ENCODE peak calls at places on chromosomes 6 and 20, in nine cellular contexts. I, Q, N, E, D, W, Y, K and U are unnamed samples.

GRCh38 chr6:43509984-43510826 is at the start of gene LRRC73:
- DNase-seq in E (peak), Q (peak), I (peak), Y (peak), K (peak), N (peak), D (peak), W (peak), U (peak)

GRCh38 chr6:96725276-96725675 is 112.0 kb downstream of the GPR63 start:
- DNase-seq in Y (no peak), Q (no peak), N (no peak), I (no peak), K (no peak), E (no peak), W (no peak), D (no peak), U (no peak)

GRCh38 chr6:2028457-2029038 is 216.9 kb downstream of the GMDS start:
- DNase-seq in N (no peak), W (no peak), E (peak), D (no peak), Y (no peak), K (no peak), I (no peak), Q (no peak), U (no peak)

GRCh38 chr20:58833921-58834320 is 16.8 kb downstream of the GNAS-AS1 start:
- DNase-seq in W (no peak), E (no peak), D (peak), I (no peak), Y (no peak), N (no peak), K (no peak), Q (no peak), U (no peak)

GRCh38 chr20:50172347-50173013 is 18.1 kb upstream of the CEBPB start:
- DNase-seq in W (peak), N (peak), Y (peak), Q (peak), K (peak), E (no peak), D (peak), I (no peak), U (no peak)

GRCh38 chr6:10338151-10338550 is 76.7 kb downstream of the TFAP2A start:
- DNase-seq in D (no peak), I (no peak), K (no peak), E (no peak), Q (no peak), W (no peak), N (no peak), Y (no peak), U (no peak)

GRCh38 chr6:961407-961930 is 268.5 kb upstream of the EXOC2 start:
- DNase-seq in D (no peak), K (no peak), W (no peak), Y (no peak), Q (no peak), N (no peak), E (no peak), I (no peak), U (no peak)

GRCh38 chr6:64064919-64065318 is 429.3 kb downstream of the PHF3 start:
- DNase-seq in W (no peak), D (no peak), N (no peak), E (no peak), Q (no peak), K (no peak), Y (no peak), I (no peak), U (no peak)

GRCh38 chr6:158287047-158287446 is 25.2 kb upstream of the TULP4 start:
- DNase-seq in N (no peak), D (peak), W (no peak), Y (no peak), I (no peak), K (no peak), E (no peak), Q (no peak), U (no peak)

GRCh38 chr20:32465092-32465900 is 107.2 kb downstream of the ASXL1 start:
- DNase-seq in I (no peak), Y (peak), D (peak), N (peak), Q (peak), E (peak), W (peak), K (no peak), U (no peak)

GRCh38 chr6:85644374-85644762 is 1.7 kb upstream of the SYNCRIP start:
- DNase-seq in N (no peak), D (no peak), I (no peak), Y (no peak), Q (no peak), E (no peak), K (no peak), W (no peak), U (no peak)

GRCh38 chr6:14966902-14967711 is 278.8 kb upstream of the JARID2 start:
- DNase-seq in W (no peak), K (no peak), D (no peak), Y (no peak), E (peak), Q (no peak), N (no peak), I (no peak), U (no peak)

GRCh38 chr6:11043961-11044711 is at the start of gene ELOVL2:
- DNase-seq in D (peak), Q (peak), N (no peak), W (no peak), Y (peak), I (no peak), K (no peak), E (peak), U (no peak)

GRCh38 chr6:141977782-141978181 is 154.9 kb upstream of the GJE1 start:
- DNase-seq in D (no peak), I (no peak), N (no peak), K (no peak), Q (no peak), Y (no peak), E (no peak), W (no peak), U (no peak)

GRCh38 chr20:21020656-21021004 is 85.5 kb downstream of the LINC00237 start:
- DNase-seq in E (no peak), D (no peak), W (no peak), N (no peak), Y (no peak), K (no peak), Q (no peak), I (no peak), U (no peak)

GRCh38 chr20:57880155-57880648 is 170.4 kb upstream of the PMEPA1 start:
- DNase-seq in Y (no peak), W (no peak), I (no peak), Q (peak), N (no peak), E (no peak), K (no peak), D (no peak), U (no peak)

GRCh38 chr20:45629496-45630100 is at the start of gene WFDC10A:
- DNase-seq in Y (peak), W (peak), N (no peak), I (no peak), D (peak), Q (no peak), K (no peak), E (peak), U (peak)

GRCh38 chr6:133892444-133893323 is 3.8 kb downstream of the TCF21 start:
- DNase-seq in K (no peak), D (peak), Q (no peak), E (no peak), W (no peak), Y (peak), I (no peak), N (no peak), U (no peak)

GRCh38 chr6:170295519-170296422 is 4.9 kb upstream of the DLL1 start:
- DNase-seq in N (peak), K (no peak), E (peak), Q (no peak), I (no peak), W (no peak), Y (peak), D (no peak), U (peak)

GRCh38 chr20:37323985-37324384 is 22.0 kb upstream of the SRC start:
- DNase-seq in I (no peak), D (peak), K (no peak), Y (no peak), E (no peak), W (no peak), Q (no peak), N (no peak), U (no peak)

GRCh38 chr20:41735949-41736348 is 117.8 kb upstream of the CHD6 start:
- DNase-seq in K (no peak), Q (no peak), I (no peak), Y (no peak), E (no peak), D (no peak), N (no peak), W (no peak), U (no peak)

GRCh38 chr20:41733151-41733550 is 115.0 kb upstream of the CHD6 start:
- DNase-seq in E (peak), I (no peak), N (no peak), Y (no peak), D (no peak), Q (no peak), W (no peak), K (no peak), U (no peak)

GRCh38 chr20:41734506-41734945 is 116.3 kb upstream of the CHD6 start:
- DNase-seq in K (no peak), N (no peak), Q (no peak), W (peak), I (no peak), Y (peak), E (peak), D (peak), U (peak)

DNA sequence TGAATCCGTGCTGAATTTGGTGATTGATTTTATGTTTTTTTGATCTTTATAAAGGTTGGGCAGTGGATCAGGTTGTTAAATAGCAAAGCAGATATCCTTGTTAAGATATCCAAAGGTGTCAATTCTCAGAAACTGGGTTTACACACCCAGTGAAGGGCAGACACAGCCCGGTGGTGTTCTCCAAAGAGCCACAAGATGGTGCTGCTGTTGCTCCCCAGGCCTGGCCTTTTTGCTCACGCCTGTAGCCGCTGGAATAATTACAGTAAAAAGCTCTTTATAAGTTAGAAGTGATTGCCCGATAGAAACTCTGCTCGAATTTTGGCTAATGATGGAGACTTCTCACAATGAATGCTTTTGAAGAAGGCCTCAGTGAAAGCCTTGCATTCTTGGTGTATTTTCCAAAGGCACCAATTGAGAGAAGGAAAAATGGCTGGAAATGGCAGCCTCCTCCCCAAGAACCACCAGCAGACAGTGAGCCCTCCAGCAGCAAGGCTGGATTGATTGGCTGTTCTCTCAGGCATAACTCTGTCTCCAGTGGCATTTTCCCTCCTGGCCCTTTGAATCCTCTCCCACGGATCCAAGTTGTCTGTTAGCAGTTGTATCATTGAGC is 120.5 kb upstream of the CHD6 start:
- DNase-seq in Y (peak), N (no peak), E (peak), D (peak), K (no peak), I (no peak), W (peak), Q (peak), U (peak)
- TF ChIP-seq CTCF in Y (peak), N (peak), E (peak), D (peak), K (peak), I (peak), W (peak), Q (peak), U (peak)

GRCh38 chr6:118748311-118749062 is 97.1 kb upstream of the CEP85L start:
- DNase-seq in K (no peak), Q (no peak), D (no peak), E (no peak), Y (no peak), N (no peak), W (no peak), I (no peak), U (no peak)

GRCh38 chr6:118746100-118746874 is 94.9 kb upstream of the CEP85L start:
- DNase-seq in K (no peak), Y (no peak), W (no peak), I (no peak), E (peak), Q (no peak), N (no peak), D (no peak), U (no peak)

GRCh38 chr6:118744261-118744941 is 93.0 kb upstream of the CEP85L start:
- DNase-seq in Q (no peak), E (no peak), N (no peak), K (no peak), W (no peak), Y (no peak), I (no peak), D (no peak), U (no peak)

GRCh38 chr6:118743744-118744143 is 92.4 kb upstream of the CEP85L start:
- DNase-seq in I (no peak), Q (no peak), W (no peak), K (no peak), Y (no peak), E (no peak), N (no peak), D (no peak), U (no peak)

DNA sequence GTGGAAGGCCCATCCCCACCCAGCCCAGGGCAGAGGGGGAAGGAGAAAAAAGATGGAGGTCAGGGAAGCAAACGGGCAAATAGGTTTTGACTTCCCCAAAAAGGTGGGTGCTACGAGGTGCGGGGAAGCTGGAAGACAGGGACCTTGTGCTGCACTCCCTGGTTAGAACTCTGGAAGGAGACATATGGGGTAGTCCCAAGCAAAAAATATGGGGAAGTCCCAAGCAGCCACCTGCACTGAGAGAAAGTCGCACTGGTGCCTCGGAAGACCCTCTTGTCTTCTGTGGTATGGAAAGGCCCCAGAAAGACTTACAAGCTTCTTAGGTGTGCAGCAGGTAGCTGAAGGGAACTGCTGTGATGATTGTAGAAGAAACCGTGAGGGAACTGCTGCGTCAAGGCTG is 93.8 kb upstream of the CEP85L start:
- DNase-seq in N (no peak), I (no peak), Q (no peak), E (no peak), K (no peak), D (no peak), Y (no peak), W (no peak), U (no peak)
- TF ChIP-seq CTCF in N (no peak), I (no peak), Q (no peak), E (no peak), K (no peak), D (no peak), Y (no peak), W (no peak), U (no peak)

GRCh38 chr6:73308712-73309533 is 45.2 kb downstream of the DPPA5 start:
- DNase-seq in D (peak), I (no peak), W (no peak), Y (peak), E (no peak), N (no peak), Q (no peak), K (no peak), U (peak)
- TF ChIP-seq CTCF in D (peak), I (no peak), W (no peak), Y (no peak), E (no peak), N (no peak), Q (no peak), K (no peak), U (no peak)

GRCh38 chr6:3405182-3405518 is 51.7 kb downstream of the SLC22A23 start:
- DNase-seq in I (no peak), W (no peak), N (no peak), D (no peak), E (no peak), Y (no peak), K (no peak), Q (no peak), U (no peak)

GRCh38 chr6:3406362-3406809 is 50.5 kb downstream of the SLC22A23 start:
- DNase-seq in K (no peak), I (no peak), E (no peak), Q (no peak), N (no peak), D (peak), Y (no peak), W (no peak), U (no peak)

GRCh38 chr6:3402310-3403243 is 54.3 kb downstream of the SLC22A23 start:
- DNase-seq in D (peak), N (no peak), K (no peak), Q (no peak), Y (no peak), W (peak), E (no peak), I (no peak), U (peak)

GRCh38 chr6:3405679-3406078 is 51.2 kb downstream of the SLC22A23 start:
- DNase-seq in Y (no peak), Q (no peak), D (peak), W (no peak), E (no peak), N (no peak), I (no peak), K (no peak), U (peak)

GRCh38 chr6:3403244-3404154 is 53.4 kb downstream of the SLC22A23 start:
- DNase-seq in K (no peak), Q (no peak), N (peak), D (peak), E (no peak), W (peak), Y (peak), I (no peak), U (peak)
- TF ChIP-seq CTCF in K (no peak), Q (no peak), N (no peak), D (no peak), E (no peak), W (no peak), Y (no peak), I (no peak), U (no peak)

GRCh38 chr6:150929403-150929802 is 63.9 kb downstream of the MTHFD1L start:
- DNase-seq in W (no peak), E (no peak), Y (no peak), K (no peak), N (no peak), D (peak), I (no peak), Q (no peak), U (no peak)

GRCh38 chr6:150930816-150931215 is 65.3 kb downstream of the MTHFD1L start:
- DNase-seq in N (no peak), Q (no peak), D (peak), I (no peak), K (no peak), Y (no peak), W (no peak), E (no peak), U (no peak)

GRCh38 chr6:150925655-150925928 is 60.1 kb downstream of the MTHFD1L start:
- DNase-seq in E (no peak), Y (no peak), N (no peak), W (no peak), D (no peak), K (no peak), Q (no peak), I (no peak), U (no peak)

GRCh38 chr6:150924808-150925654 is 59.5 kb downstream of the MTHFD1L start:
- DNase-seq in Q (no peak), K (no peak), E (no peak), D (no peak), I (no peak), W (no peak), Y (no peak), N (no peak), U (no peak)

DNA sequence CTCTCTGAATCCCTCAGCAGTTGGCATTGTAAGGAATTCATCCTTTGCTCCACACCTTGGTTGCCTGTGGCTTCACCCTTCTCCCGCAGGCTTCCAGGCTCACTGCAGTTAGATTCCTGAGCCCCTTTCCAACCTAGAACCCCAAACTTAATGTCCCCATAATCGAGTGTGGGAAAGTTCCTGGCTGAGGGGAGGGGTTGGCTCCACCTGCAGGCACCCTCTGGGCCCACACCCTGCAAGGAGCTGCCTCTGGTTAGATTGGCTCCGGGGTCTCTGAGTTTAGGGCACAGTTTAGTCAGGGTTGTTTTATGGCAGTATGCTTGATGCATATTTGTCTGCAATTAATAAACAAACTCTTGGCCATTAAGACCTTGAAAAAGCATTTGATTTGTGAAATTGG is 63.4 kb downstream of the MTHFD1L start:
- DNase-seq in D (no peak), N (no peak), Q (no peak), I (no peak), Y (peak), K (no peak), E (no peak), W (no peak), U (no peak)
- TF ChIP-seq CTCF in D (peak), N (no peak), Q (peak), I (peak), Y (peak), K (no peak), E (no peak), W (no peak), U (peak)